ENCODE peak calls at places on chromosomes 16 and 17, in four cellular contexts. E is stimulated activated naive CD4-positive, alpha-beta T cell; Z is hepatic stellate cell; I is CD8-positive, alpha-beta T cell. B is an unnamed sample.

GRCh38 chr16:24972608-24973220 is 42.5 kb downstream of the ARHGAP17 start:
- DNase-seq in E (no peak), Z (no peak), I (no peak), B (no peak)

GRCh38 chr17:57806083-57806830 is 43.6 kb downstream of the MRPS23 start:
- DNase-seq in E (no peak), Z (no peak), I (no peak), B (no peak)

GRCh38 chr16:49674255-49674980 is 181.5 kb downstream of the ZNF423 start:
- DNase-seq in E (no peak), Z (no peak), I (no peak), B (no peak)

GRCh38 chr17:17313350-17313991 is 10.3 kb downstream of the NT5M start:
- DNase-seq in E (peak), Z (no peak), I (peak), B (peak)

GRCh38 chr16:1125471-1125870 is 27.4 kb upstream of the CACNA1H start:
- DNase-seq in E (peak), Z (peak), I (no peak), B (no peak)

GRCh38 chr17:21263351-21263750 is 10.1 kb upstream of the NATD1 start:
- DNase-seq in E (no peak), Z (no peak), I (no peak), B (no peak)

GRCh38 chr16:30659507-30660423 is 1.5 kb downstream of the FBRS start:
- DNase-seq in E (peak), Z (peak), I (peak), B (no peak)

GRCh38 chr16:57941016-57941656 is 29.8 kb downstream of the CNGB1 start:
- DNase-seq in E (no peak), Z (no peak), I (no peak), B (no peak)

GRCh38 chr17:73057196-73057595 is 35.3 kb downstream of the SLC39A11 start:
- DNase-seq in E (no peak), Z (no peak), I (no peak), B (no peak)

GRCh38 chr16:19437280-19437679 is 19.6 kb downstream of the TMC5 start:
- DNase-seq in E (no peak), Z (no peak), I (no peak), B (no peak)

GRCh38 chr16:52561910-52562741 is 15.2 kb upstream of the TOX3 start:
- DNase-seq in E (no peak), Z (no peak), I (no peak), B (no peak)

GRCh38 chr17:70017112-70017511 is 57.9 kb upstream of the KCNJ16 start:
- DNase-seq in E (no peak), Z (no peak), I (no peak), B (no peak)

GRCh38 chr17:43801844-43802243 is 21.6 kb downstream of the CFAP97D1 start:
- DNase-seq in E (no peak), Z (no peak), I (no peak), B (no peak)

GRCh38 chr16:2189252-2189893 is 7.0 kb downstream of the CASKIN1 start:
- DNase-seq in E (no peak), Z (no peak), I (no peak), B (no peak)

GRCh38 chr16:27319257-27319965 is 5.6 kb downstream of the IL4R start:
- DNase-seq in E (no peak), Z (no peak), I (no peak), B (no peak)

GRCh38 chr16:21283521-21284289 is 5.6 kb upstream of the CRYM start:
- DNase-seq in E (no peak), Z (no peak), I (no peak), B (no peak)

GRCh38 chr16:55539488-55539887 is 27.0 kb upstream of the CAPNS2 start:
- DNase-seq in E (no peak), Z (no peak), I (no peak), B (no peak)

GRCh38 chr16:67339453-67339852 is 12.8 kb downstream of the LRRC36 start:
- DNase-seq in E (no peak), Z (no peak), I (no peak), B (no peak)

GRCh38 chr17:75549246-75550138 is 24.0 kb downstream of the LLGL2 start:
- DNase-seq in E (no peak), Z (no peak), I (no peak), B (no peak)

GRCh38 chr17:54085934-54086333 is 263.2 kb downstream of the KIF2B start:
- DNase-seq in E (no peak), Z (no peak), I (no peak), B (no peak)

GRCh38 chr17:2179615-2180295 is 123.8 kb downstream of the SMG6 start:
- DNase-seq in E (no peak), Z (peak), I (no peak), B (no peak)

GRCh38 chr17:42253173-42253545 is 23.0 kb downstream of the STAT5B start:
- DNase-seq in E (no peak), Z (no peak), I (no peak), B (no peak)

GRCh38 chr17:50807014-50807413 is 28.4 kb upstream of the WFIKKN2 start:
- DNase-seq in E (no peak), Z (no peak), I (no peak), B (no peak)

GRCh38 chr16:69179255-69180010 is 7.5 kb upstream of the SNTB2 start:
- DNase-seq in E (no peak), Z (peak), I (no peak), B (no peak)

GRCh38 chr17:50127661-50128361 is 2.1 kb downstream of the SAMD14 start:
- DNase-seq in E (no peak), Z (no peak), I (no peak), B (no peak)

GRCh38 chr17:75571197-75571884 is 16.3 kb upstream of the MYO15B start:
- DNase-seq in E (no peak), Z (no peak), I (no peak), B (no peak)

GRCh38 chr17:28643979-28644781 is 778 bp downstream of the BLTP2 start:
- DNase-seq in E (no peak), Z (peak), I (no peak), B (peak)

GRCh38 chr17:43962479-43962878 is 8.7 kb upstream of the PYY start:
- DNase-seq in E (no peak), Z (no peak), I (no peak), B (no peak)

GRCh38 chr17:81427446-81428120 is 32.3 kb downstream of the BAHCC1 start:
- DNase-seq in E (peak), Z (no peak), I (no peak), B (no peak)

GRCh38 chr16:652454-653021 is 3.4 kb downstream of the WDR90 start:
- DNase-seq in E (no peak), Z (no peak), I (no peak), B (no peak)

GRCh38 chr17:68295086-68295485 is 3.8 kb downstream of the ARSG start:
- DNase-seq in E (no peak), Z (no peak), I (no peak), B (no peak)

B was measured in T-cell.